ENCODE peak calls at places on chromosome 12, in eight cellular contexts. N, F, X, I, M, J, C and W are unnamed samples.

GRCh38 chr12:100752841-100753240 is 41.7 kb upstream of the ANO4 start:
- DNase-seq in X (no peak), C (no peak), M (no peak), J (no peak), N (no peak), I (no peak), F (no peak), W (no peak)

GRCh38 chr12:124919646-124920352 is 5.3 kb upstream of the UBC start:
- DNase-seq in X (no peak), N (no peak), F (no peak), I (no peak), C (no peak), M (no peak), J (no peak), W (no peak)

GRCh38 chr12:93378373-93379310 is 917 bp downstream of the NUDT4 start:
- DNase-seq in J (no peak), C (peak), F (peak), I (peak), X (peak), M (peak), N (peak), W (peak)

GRCh38 chr12:131603106-131604033 is 107.5 kb upstream of the SFSWAP start:
- DNase-seq in I (no peak), C (no peak), X (no peak), J (no peak), F (no peak), M (no peak), N (no peak), W (no peak)

GRCh38 chr12:92784795-92785562 is 82.2 kb downstream of the PLEKHG7 start:
- DNase-seq in N (peak), J (peak), M (no peak), X (peak), F (peak), C (no peak), I (no peak), W (peak)

GRCh38 chr12:70400124-70400523 is 34.0 kb downstream of the KCNMB4 start:
- DNase-seq in I (no peak), N (no peak), J (no peak), F (no peak), C (no peak), M (no peak), X (peak), W (no peak)

GRCh38 chr12:29545102-29545467 is 47.6 kb upstream of the OVCH1 start:
- DNase-seq in J (no peak), X (no peak), F (no peak), I (no peak), C (no peak), M (no peak), N (no peak), W (no peak)

GRCh38 chr12:45130881-45131281 is 80.0 kb upstream of the DBX2 start:
- DNase-seq in X (peak), F (peak), C (peak), N (peak), J (peak), I (no peak), M (peak), W (peak)